ENCODE peak calls at places on chromosomes 7 and 10, in six cellular contexts. E is naive thymus-derived CD8-positive, alpha-beta T cell; Q is central memory CD4-positive, alpha-beta T cell; N is AG20443; T is stimulated activated CD4-positive, alpha-beta T cell treated with anti-CD3 and anti-CD28 coated beads, TNF-alpha, amount 100 ng/mL, for 4 hours; G is gastrocnemius medialis. X is an unnamed sample.

GRCh38 chr10:120942806-120943413 is 91.7 kb downstream of the WDR11 start:
- DNase-seq in E (peak; percentile 68), Q (peak; percentile 45), N (peak; percentile 92), T (peak; percentile 54), G (peak; percentile 32), X (peak; percentile 94)

GRCh38 chr10:124568858-124569622 is 107.4 kb downstream of the LHPP start:
- DNase-seq in E (no peak), Q (no peak), N (no peak), T (no peak), G (no peak), X (peak; percentile 71)

GRCh38 chr10:70619271-70620019 is 16.9 kb upstream of the PRF1 start:
- DNase-seq in E (no peak), Q (no peak), N (peak; percentile 47), T (no peak), G (no peak), X (no peak)

GRCh38 chr10:112202561-112203241 is 19.1 kb upstream of the GPAM start:
- DNase-seq in E (no peak), Q (no peak), N (peak; percentile 73), T (no peak), G (no peak), X (no peak)

GRCh38 chr7:92725161-92725925 is 111.0 kb downstream of the CDK6 start:
- DNase-seq in E (no peak), Q (no peak), N (no peak), T (no peak), G (no peak), X (no peak)

GRCh38 chr7:7563813-7564212 is 2.9 kb upstream of the MIOS start:
- DNase-seq in E (no peak), Q (no peak), N (no peak), T (no peak), G (no peak), X (no peak)

GRCh38 chr7:42023216-42023724 is 213.7 kb downstream of the GLI3 start:
- DNase-seq in E (no peak), Q (no peak), N (no peak), T (no peak), G (no peak), X (no peak)

GRCh38 chr10:29634764-29635625 is at the start of gene SVIL:
- DNase-seq in E (no peak), Q (no peak), N (peak; percentile 73), T (no peak), G (peak; percentile 97), X (peak; percentile 88)

GRCh38 chr7:55546826-55547225 is 25.5 kb downstream of the VOPP1 start:
- DNase-seq in E (no peak), Q (no peak), N (peak; percentile 91), T (no peak), G (peak; percentile 97), X (no peak)

GRCh38 chr10:97498841-97499560 is at the start of gene UBTD1:
- DNase-seq in E (peak; percentile 30), Q (peak; percentile 19), N (no peak), T (peak; percentile 38), G (peak; percentile 46), X (peak; percentile 88)

GRCh38 chr10:122112625-122113160 is 123.7 kb downstream of the TACC2 start:
- DNase-seq in E (no peak), Q (no peak), N (peak; percentile 96), T (no peak), G (peak; percentile 95), X (peak; percentile 95)

GRCh38 chr7:113768256-113768847 is 150.5 kb downstream of the PPP1R3A start:
- DNase-seq in E (no peak), Q (no peak), N (no peak), T (no peak), G (no peak), X (no peak)

GRCh38 chr10:97713828-97714400 is 384 bp downstream of the MARVELD1 start:
- DNase-seq in E (peak; percentile 39), Q (peak; percentile 52), N (peak; percentile 77), T (peak; percentile 43), G (peak; percentile 62), X (peak; percentile 94)

GRCh38 chr10:50409965-50410811 is 158.9 kb upstream of the ASAH2 start:
- DNase-seq in E (no peak), Q (no peak), N (no peak), T (no peak), G (no peak), X (no peak)

GRCh38 chr7:134632937-134633540 is 13.6 kb upstream of the BPGM start:
- DNase-seq in E (peak; percentile 54), Q (peak; percentile 45), N (peak; percentile 63), T (no peak), G (no peak), X (no peak)

GRCh38 chr7:80940539-80941205 is 21.8 kb upstream of the SEMA3C start:
- DNase-seq in E (no peak), Q (no peak), N (no peak), T (no peak), G (no peak), X (no peak)

GRCh38 chr10:114571316-114571999 is 86.6 kb downstream of the ABLIM1 start:
- DNase-seq in E (no peak), Q (no peak), N (no peak), T (no peak), G (no peak), X (no peak)

GRCh38 chr7:115984105-115984504 is 46.5 kb downstream of the TFEC start:
- DNase-seq in E (no peak), Q (no peak), N (no peak), T (no peak), G (no peak), X (no peak)

GRCh38 chr10:58050575-58050974 is 217.1 kb downstream of the IPMK start:
- DNase-seq in E (no peak), Q (no peak), N (no peak), T (no peak), G (no peak), X (no peak)

GRCh38 chr7:12888727-12889126 is 201.3 kb downstream of the ARL4A start:
- DNase-seq in E (no peak), Q (no peak), N (peak; percentile 40), T (no peak), G (no peak), X (no peak)

GRCh38 chr10:46273506-46274477 is 13.0 kb upstream of the ANTXRL start:
- DNase-seq in E (no peak), Q (no peak), N (no peak), T (no peak), G (no peak), X (no peak)

GRCh38 chr7:15720849-15721471 is 34.5 kb upstream of the MEOX2 start:
- DNase-seq in E (no peak), Q (no peak), N (peak; percentile 20), T (no peak), G (no peak), X (no peak)

GRCh38 chr7:23072916-23073315 is 32.7 kb upstream of the KLHL7 start:
- DNase-seq in E (no peak), Q (no peak), N (no peak), T (no peak), G (no peak), X (no peak)

GRCh38 chr7:126940723-126941307 is 311.9 kb downstream of the GRM8 start:
- DNase-seq in E (no peak), Q (no peak), N (no peak), T (no peak), G (no peak), X (no peak)